ENCODE peak calls at places on chromosomes 7 and 10, in nine cellular contexts. Y, B, V, T, X, L, S, G and M are unnamed samples.

GRCh38 chr10:71582019-71582418 is 137.6 kb downstream of the C10orf105 start:
- DNase-seq in Y (no peak), B (no peak), V (no peak), T (no peak), X (no peak), L (no peak), S (no peak), G (no peak), M (no peak)

GRCh38 chr10:6465854-6466524 is 114.1 kb downstream of the PRKCQ start:
- DNase-seq in Y (no peak), B (no peak), V (no peak), T (no peak), X (no peak), L (no peak), S (no peak), G (no peak), M (no peak)

GRCh38 chr7:80184693-80185092 is 50.1 kb downstream of the GNAI1 start:
- DNase-seq in Y (no peak), B (no peak), V (no peak), T (no peak), X (no peak), L (no peak), S (no peak), G (no peak), M (no peak)

GRCh38 chr10:100519321-100520051 is at the start of gene SEC31B:
- DNase-seq in Y (no peak), B (no peak), V (peak; percentile 28), T (peak; percentile 38), X (no peak), L (no peak), S (no peak), G (no peak), M (no peak)

GRCh38 chr7:149257146-149257545 is 4.8 kb upstream of the ZNF783 start:
- DNase-seq in Y (no peak), B (no peak), V (no peak), T (no peak), X (no peak), L (peak; percentile 62), S (no peak), G (no peak), M (no peak)

GRCh38 chr10:5565205-5565545 is 40.4 kb downstream of the CALML3 start:
- DNase-seq in Y (no peak), B (no peak), V (no peak), T (no peak), X (no peak), L (no peak), S (no peak), G (no peak), M (no peak)

GRCh38 chr7:22758576-22758975 is 31.6 kb downstream of the IL6 start:
- DNase-seq in Y (no peak), B (no peak), V (no peak), T (no peak), X (no peak), L (no peak), S (no peak), G (no peak), M (no peak)

GRCh38 chr7:155115288-155115687 is 45.2 kb downstream of the HTR5A start:
- DNase-seq in Y (no peak), B (no peak), V (no peak), T (no peak), X (no peak), L (no peak), S (no peak), G (no peak), M (no peak)

GRCh38 chr7:113936535-113936934 is 17.7 kb upstream of the PPP1R3A start:
- DNase-seq in Y (no peak), B (no peak), V (no peak), T (no peak), X (no peak), L (no peak), S (no peak), G (no peak), M (no peak)

GRCh38 chr7:40763319-40764287 is 628.8 kb downstream of the SUGCT start:
- DNase-seq in Y (no peak), B (no peak), V (no peak), T (no peak), X (no peak), L (peak; percentile 31), S (no peak), G (peak; percentile 12), M (no peak)

GRCh38 chr10:79354615-79355014 is 7.3 kb downstream of the PPIF start:
- DNase-seq in Y (no peak), B (no peak), V (no peak), T (no peak), X (no peak), L (no peak), S (no peak), G (no peak), M (no peak)

GRCh38 chr7:146961617-146962016 is 845.0 kb downstream of the CNTNAP2 start:
- DNase-seq in Y (no peak), B (no peak), V (no peak), T (no peak), X (no peak), L (no peak), S (peak; percentile 2), G (no peak), M (no peak)

GRCh38 chr10:69810097-69810496 is 8.4 kb downstream of the COL13A1 start:
- DNase-seq in Y (no peak), B (no peak), V (no peak), T (no peak), X (no peak), L (no peak), S (no peak), G (no peak), M (no peak)

GRCh38 chr7:923108-924041 is 31.1 kb downstream of the ADAP1 start:
- DNase-seq in Y (peak; percentile 88), B (peak; percentile 90), V (no peak), T (no peak), X (no peak), L (no peak), S (no peak), G (peak; percentile 80), M (no peak)

GRCh38 chr10:33434948-33435347 is 100.5 kb upstream of the NRP1 start:
- DNase-seq in Y (no peak), B (no peak), V (no peak), T (no peak), X (no peak), L (no peak), S (no peak), G (no peak), M (no peak)

GRCh38 chr7:124085168-124085567 is 52.3 kb upstream of the TMEM229A start:
- DNase-seq in Y (no peak), B (no peak), V (no peak), T (no peak), X (peak; percentile 35), L (no peak), S (no peak), G (no peak), M (no peak)

GRCh38 chr10:43648083-43648391 is 644 bp downstream of the ZNF32 start:
- DNase-seq in Y (no peak), B (peak; percentile 25), V (no peak), T (no peak), X (no peak), L (no peak), S (no peak), G (no peak), M (no peak)

GRCh38 chr7:18770852-18771251 is 275.3 kb downstream of the HDAC9 start:
- DNase-seq in Y (no peak), B (no peak), V (no peak), T (no peak), X (no peak), L (no peak), S (no peak), G (no peak), M (no peak)

GRCh38 chr10:79026806-79027146 is 42.0 kb upstream of the ZMIZ1 start:
- DNase-seq in Y (no peak), B (no peak), V (no peak), T (no peak), X (no peak), L (no peak), S (no peak), G (no peak), M (no peak)

GRCh38 chr7:44144968-44145418 is 3.9 kb upstream of the MYL7 start:
- DNase-seq in Y (no peak), B (no peak), V (no peak), T (no peak), X (no peak), L (no peak), S (no peak), G (no peak), M (no peak)

GRCh38 chr7:127857464-127857841 is 173.8 kb downstream of the LRRC4 start:
- DNase-seq in Y (no peak), B (no peak), V (no peak), T (no peak), X (no peak), L (no peak), S (no peak), G (no peak), M (no peak)

GRCh38 chr7:81714306-81714705 is 55.5 kb downstream of the HGF start:
- DNase-seq in Y (no peak), B (no peak), V (no peak), T (no peak), X (no peak), L (no peak), S (no peak), G (no peak), M (no peak)

GRCh38 chr7:144787127-144787526 is 48.7 kb downstream of the TPK1 start:
- DNase-seq in Y (no peak), B (no peak), V (no peak), T (no peak), X (no peak), L (no peak), S (no peak), G (no peak), M (no peak)

GRCh38 chr7:132402751-132403245 is 173.5 kb downstream of the PLXNA4 start:
- DNase-seq in Y (no peak), B (no peak), V (no peak), T (no peak), X (peak; percentile 51), L (no peak), S (no peak), G (no peak), M (peak; percentile 81)

GRCh38 chr10:80172896-80173295 is 32.4 kb downstream of the ANXA11 start:
- DNase-seq in Y (no peak), B (no peak), V (no peak), T (peak; percentile 51), X (peak; percentile 40), L (no peak), S (no peak), G (no peak), M (no peak)

GRCh38 chr7:129438839-129439640 is 4.8 kb downstream of the STRIP2 start:
- DNase-seq in Y (no peak), B (no peak), V (no peak), T (no peak), X (no peak), L (peak; percentile 34), S (peak; percentile 74), G (no peak), M (no peak)

GRCh38 chr7:93146465-93147127 is 1.6 kb downstream of the SAMD9L start:
- DNase-seq in Y (no peak), B (no peak), V (no peak), T (no peak), X (no peak), L (no peak), S (no peak), G (peak; percentile 42), M (no peak)

GRCh38 chr10:62022830-62023229 is 121.3 kb downstream of the ARID5B start:
- DNase-seq in Y (no peak), B (no peak), V (no peak), T (no peak), X (no peak), L (no peak), S (no peak), G (no peak), M (no peak)

GRCh38 chr7:68733219-68734143 is 864.8 kb upstream of the AUTS2 start:
- DNase-seq in Y (no peak), B (no peak), V (no peak), T (no peak), X (peak; percentile 30), L (no peak), S (no peak), G (no peak), M (no peak)

GRCh38 chr10:106648534-106649481 is 515.7 kb downstream of the SORCS1 start:
- DNase-seq in Y (no peak), B (no peak), V (no peak), T (no peak), X (no peak), L (no peak), S (no peak), G (no peak), M (no peak)

GRCh38 chr10:49539320-49539885 is 482 bp upstream of the ERCC6 start:
- DNase-seq in Y (no peak), B (peak; percentile 34), V (no peak), T (peak; percentile 29), X (no peak), L (peak; percentile 42), S (no peak), G (peak; percentile 37), M (peak; percentile 7)